ENCODE peak calls at places on chromosomes 12 and 14, in ten cellular contexts. P is trophoblast cell; M is myocyte; H is NCI-H1048; Q is RPMI7951; N is T-helper 9 cell; L is choroid plexus epithelial cell; I is stimulated activated CD4-positive, alpha-beta T cell treated with anti-CD3 and anti-CD28 coated beads, Interleukin-1b, Interleukin-23, amount 100 ng/mL, for 1 hour; D is activated naive CD4-positive, alpha-beta T cell treated with anti-CD3 and anti-CD28 coated beads, Interleukin-2, amount 50 U/mL, for 16 hours; C is astrocyte. G is an unnamed sample.

GRCh38 chr12:50167026-50167742 is at the start of gene CERS5:
- DNase-seq in N (peak), H (peak), C (peak), L (peak), Q (peak), P (peak), M (peak), D (peak), I (peak), G (peak)

GRCh38 chr12:100141666-100141997 is 1.0 kb downstream of the BLTP3B start:
- DNase-seq in I (no peak), H (no peak), C (peak), N (no peak), P (peak), D (no peak), M (peak), Q (peak), L (peak), G (peak)

GRCh38 chr14:50559990-50560928 is at the start of gene ATL1:
- DNase-seq in I (no peak), N (peak), Q (peak), D (peak), M (peak), P (peak), H (no peak), C (peak), L (peak), G (peak)

GRCh38 chr12:77161944-77162343 is 96.6 kb upstream of the E2F7 start:
- DNase-seq in I (no peak), M (no peak), L (no peak), N (no peak), P (no peak), Q (no peak), D (no peak), H (no peak), C (no peak), G (no peak)

GRCh38 chr14:89307409-89307808 is 109.6 kb downstream of the FOXN3 start:
- DNase-seq in M (no peak), Q (no peak), N (no peak), P (no peak), D (no peak), I (no peak), H (no peak), L (no peak), C (no peak), G (no peak)

GRCh38 chr12:68611094-68611818 is 557 bp downstream of the RAP1B start:
- DNase-seq in P (no peak), I (no peak), C (peak), D (peak), H (no peak), L (peak), N (peak), Q (peak), M (peak), G (peak)

GRCh38 chr14:77761205-77761931 is 412 bp upstream of the SNW1 start:
- DNase-seq in C (peak), N (no peak), L (peak), H (no peak), P (no peak), M (peak), Q (peak), I (no peak), D (no peak), G (peak)

GRCh38 chr14:31829256-31829923 is 247.7 kb upstream of the ARHGAP5 start:
- DNase-seq in Q (peak), C (peak), I (no peak), H (no peak), L (peak), D (no peak), N (no peak), P (peak), M (peak), G (no peak)

GRCh38 chr12:4855121-4855924 is 54.4 kb upstream of the KCNA1 start:
- DNase-seq in H (peak), I (no peak), P (peak), M (peak), C (peak), Q (peak), D (peak), L (peak), N (peak), G (peak)

GRCh38 chr12:42704810-42705401 is 115.4 kb upstream of the PRICKLE1 start:
- DNase-seq in P (no peak), C (no peak), M (no peak), I (no peak), D (no peak), L (no peak), H (no peak), N (no peak), Q (no peak), G (no peak)

GRCh38 chr14:71290960-71291466 is 383.8 kb downstream of the PCNX1 start:
- DNase-seq in Q (peak), L (peak), H (no peak), I (no peak), D (peak), P (peak), M (peak), N (no peak), C (peak), G (peak)

GRCh38 chr12:96140110-96140509 is 54.1 kb upstream of the ELK3 start:
- DNase-seq in L (peak), M (peak), Q (peak), H (no peak), C (peak), N (no peak), P (no peak), D (no peak), I (no peak), G (peak)

GRCh38 chr12:53696285-53696654 is 20.4 kb upstream of the ATP5MC2 start:
- DNase-seq in M (peak), I (no peak), L (peak), C (peak), N (no peak), Q (peak), D (no peak), H (peak), P (peak), G (peak)

GRCh38 chr12:61667676-61668075 is 592.5 kb upstream of the USP15 start:
- DNase-seq in D (no peak), M (no peak), C (no peak), L (no peak), N (no peak), H (no peak), I (no peak), P (no peak), Q (no peak), G (no peak)

GRCh38 chr14:51294951-51295350 is 54.9 kb downstream of the TMX1 start:
- DNase-seq in H (no peak), I (no peak), L (no peak), M (no peak), P (no peak), D (no peak), C (no peak), N (no peak), Q (no peak), G (no peak)

GRCh38 chr12:31928246-31929139 is 30.7 kb upstream of the RESF1 start:
- DNase-seq in H (no peak), I (no peak), P (no peak), L (peak), N (no peak), M (no peak), D (peak), Q (no peak), C (no peak), G (no peak)

GRCh38 chr12:42507589-42507988 is 82.0 kb downstream of the PRICKLE1 start:
- DNase-seq in L (no peak), P (no peak), Q (no peak), D (no peak), C (no peak), N (no peak), M (no peak), I (no peak), H (no peak), G (no peak)

GRCh38 chr14:51869426-51870113 is 9.2 kb downstream of the GNG2 start:
- DNase-seq in P (no peak), C (no peak), M (no peak), N (peak), L (no peak), Q (peak), H (no peak), D (peak), I (no peak), G (no peak)

GRCh38 chr12:45285717-45286116 is 69.8 kb downstream of the ANO6 start:
- DNase-seq in Q (no peak), P (no peak), H (no peak), N (no peak), C (no peak), I (no peak), D (no peak), L (no peak), M (no peak), G (no peak)

GRCh38 chr12:19997996-19998395 is 370.3 kb upstream of the PDE3A start:
- DNase-seq in Q (no peak), I (no peak), H (no peak), N (no peak), P (no peak), M (no peak), L (peak), D (no peak), C (no peak), G (no peak)

GRCh38 chr12:30729547-30729946 is 25.2 kb downstream of the CAPRIN2 start:
- DNase-seq in C (no peak), H (no peak), N (no peak), M (no peak), P (no peak), I (no peak), Q (no peak), L (no peak), D (no peak), G (no peak)

GRCh38 chr12:4030938-4031702 is 157.9 kb upstream of the PARP11 start:
- DNase-seq in N (peak), Q (peak), H (peak), L (peak), D (peak), P (peak), I (peak), M (peak), C (peak), G (peak)